ENCODE peak calls at places on chromosomes 6 and 20, in four cellular contexts. S is stimulated activated naive B cell treated with anti-CD40 and anti-IgM and Interleukin-4, amounts not matched to agents 10 μg/mL and 1 μg/mL and 100 μg/mL, for 72 hours; P is brain microvascular endothelial cell; A is adipocyte. U is an unnamed sample.

GRCh38 chr20:17620371-17621228 is 50.7 kb downstream of the DSTN start:
- DNase-seq in S (no peak), P (no peak), A (no peak), U (no peak)

GRCh38 chr6:144849920-144850319 is 564.8 kb downstream of the UTRN start:
- DNase-seq in S (no peak), P (no peak), A (no peak), U (no peak)

GRCh38 chr6:170081556-170081955 is 209.3 kb downstream of the DLL1 start:
- DNase-seq in S (no peak), P (no peak), A (no peak), U (no peak)

GRCh38 chr20:51792960-51793359 is 9.4 kb downstream of the SALL4 start:
- DNase-seq in S (no peak), P (no peak), A (no peak), U (no peak)

GRCh38 chr6:78436335-78436734 is 431.0 kb upstream of the IRAK1BP1 start:
- DNase-seq in S (no peak), P (peak; percentile 29), A (peak; percentile 26), U (no peak)

GRCh38 chr6:100573169-100573568 is 108.4 kb upstream of the SIM1 start:
- DNase-seq in S (no peak), P (peak; percentile 50), A (peak; percentile 49), U (no peak)

GRCh38 chr6:127606131-127606562 is 29.2 kb downstream of the C6orf58 start:
- DNase-seq in S (no peak), P (peak; percentile 44), A (peak; percentile 84), U (peak; percentile 13)

GRCh38 chr6:46502486-46503119 is 11.4 kb upstream of the RCAN2 start:
- DNase-seq in S (no peak), P (no peak), A (peak; percentile 24), U (no peak)

GRCh38 chr6:35876902-35877301 is 44.0 kb downstream of the SRPK1 start:
- DNase-seq in S (no peak), P (no peak), A (peak; percentile 9), U (peak; percentile 9)

GRCh38 chr20:61745397-61746146 is 320.1 kb downstream of the TAF4 start:
- DNase-seq in S (no peak), P (no peak), A (no peak), U (no peak)

GRCh38 chr6:131819507-131820228 is 11.8 kb downstream of the ENPP1 start:
- DNase-seq in S (no peak), P (peak; percentile 85), A (peak; percentile 81), U (no peak)

GRCh38 chr6:76852776-76853175 is 610.5 kb downstream of the HTR1B start:
- DNase-seq in S (no peak), P (peak; percentile 36), A (peak; percentile 40), U (no peak)

GRCh38 chr6:31399589-31400466 is 3.6 kb upstream of the MICA start:
- DNase-seq in S (peak; percentile 39), P (peak; percentile 89), A (peak; percentile 96), U (peak; percentile 43)

GRCh38 chr6:1310628-1311399 is 1.1 kb upstream of the FOXQ1 start:
- DNase-seq in S (no peak), P (no peak), A (no peak), U (no peak)

GRCh38 chr6:14176429-14176828 is 58.9 kb downstream of the CD83 start:
- DNase-seq in S (no peak), P (no peak), A (no peak), U (no peak)

GRCh38 chr6:4256969-4257368 is 121.6 kb upstream of the ECI2 start:
- DNase-seq in S (no peak), P (peak; percentile 54), A (no peak), U (no peak)

GRCh38 chr6:30409184-30409583 is 64.2 kb downstream of the RPP21 start:
- DNase-seq in S (no peak), P (no peak), A (no peak), U (no peak)

GRCh38 chr20:10649817-10650200 is 24.0 kb downstream of the JAG1 start:
- DNase-seq in S (no peak), P (peak; percentile 83), A (peak; percentile 58), U (no peak)

GRCh38 chr6:121984956-121985355 is 414.5 kb upstream of the HSF2 start:
- DNase-seq in S (no peak), P (no peak), A (no peak), U (peak; percentile 5)

GRCh38 chr20:33933469-33933909 is 60.2 kb upstream of the RALY start:
- DNase-seq in S (peak; percentile 44), P (peak; percentile 13), A (peak; percentile 29), U (peak; percentile 38)

GRCh38 chr6:38543022-38543421 is 96.7 kb downstream of the BTBD9 start:
- DNase-seq in S (no peak), P (no peak), A (no peak), U (no peak)

GRCh38 chr20:58231678-58232077 is 3.2 kb upstream of the ANKRD60 start:
- DNase-seq in S (no peak), P (no peak), A (peak; percentile 64), U (no peak)

GRCh38 chr6:111530777-111531176 is 47.8 kb upstream of the REV3L start:
- DNase-seq in S (no peak), P (no peak), A (no peak), U (no peak)

GRCh38 chr6:169479783-169480495 is 221.9 kb downstream of the WDR27 start:
- DNase-seq in S (no peak), P (no peak), A (no peak), U (no peak)

GRCh38 chr6:52612336-52613096 is 35.7 kb upstream of the TRAM2 start:
- DNase-seq in S (no peak), P (no peak), A (no peak), U (no peak)